ENCODE peak calls at places on chromosomes 11 and 22, in ten cellular contexts. L is left ventricle myocardium inferior, F is Caco-2, K is WERI-Rb-1, V is psoas muscle, T is heart left ventricle, Z is mucosa of descending colon, Q is right atrium auricular region, X is SK-N-SH, P is lower lobe of right lung. M is an unnamed sample. For H3K9me3 and H3K36me3, the result is how much of the 10 kb centered on the place peaks cover.

GRCh38 chr22:27105142-27106025 is 448.0 kb downstream of the MIAT start:
- DNase-seq in L (peak), X (no peak), K (no peak), V (peak), Z (peak), T (peak), Q (peak), F (no peak), P (no peak), M (no peak)

GRCh38 chr11:124642628-124643027 is 20.0 kb downstream of the TBRG1 start:
- DNase-seq in L (no peak), F (no peak), Z (no peak), K (no peak), X (no peak), T (no peak), Q (no peak), P (no peak), V (no peak), M (no peak)

GRCh38 chr11:10303558-10304363 is 1.1 kb upstream of the ADM start:
- DNase-seq in Z (peak), F (peak), Q (no peak), K (peak), P (peak), L (peak), T (no peak), X (peak), V (peak), M (peak)

GRCh38 chr11:3984896-3985295 is 109.7 kb upstream of the RRM1 start:
- DNase-seq in X (peak), Q (no peak), V (no peak), T (no peak), K (peak), L (no peak), P (no peak), F (peak), Z (no peak), M (no peak)

GRCh38 chr11:77142091-77142975 is 14.3 kb downstream of the MYO7A start:
- DNase-seq in K (no peak), F (no peak), P (peak), T (no peak), Q (no peak), X (peak), V (no peak), Z (no peak), L (no peak), M (no peak)

GRCh38 chr11:23288001-23288783 is 427.9 kb upstream of the CCDC179 start:
- DNase-seq in L (no peak), Q (no peak), Z (no peak), F (no peak), T (no peak), P (no peak), V (no peak), X (no peak), K (no peak), M (no peak)

GRCh38 chr22:49306632-49306975 is 521.1 kb downstream of the BRD1 start:
- DNase-seq in Q (peak), L (no peak), X (no peak), K (no peak), F (no peak), T (no peak), Z (no peak), P (no peak), V (no peak), M (no peak)

GRCh38 chr11:18192988-18193387 is 20.4 kb downstream of the MRGPRX4 start:
- DNase-seq in T (no peak), L (no peak), Q (no peak), F (peak), P (no peak), V (no peak), X (no peak), K (no peak), Z (no peak), M (no peak)

GRCh38 chr11:120750647-120751419 is 239.3 kb downstream of the GRIK4 start:
- DNase-seq in X (no peak), F (no peak), L (no peak), Z (no peak), V (no peak), Q (no peak), K (no peak), T (no peak), P (no peak), M (no peak)

GRCh38 chr11:74780277-74780870 is 31.7 kb downstream of the RNF169 start:
- DNase-seq in P (no peak), T (no peak), K (no peak), Q (no peak), X (no peak), L (no peak), V (no peak), F (no peak), Z (no peak), M (no peak)

GRCh38 chr11:116563028-116563712 is 209.6 kb downstream of the BUD13 start:
- DNase-seq in Z (peak), K (no peak), X (no peak), T (no peak), P (peak), V (no peak), F (peak), Q (no peak), L (no peak), M (no peak)

GRCh38 chr22:27993201-27993635 is 74.2 kb upstream of the PITPNB start:
- DNase-seq in K (no peak), V (no peak), L (no peak), P (peak), Q (no peak), T (peak), F (no peak), Z (no peak), X (no peak), M (no peak)

GRCh38 chr22:29314074-29314473 is 1.4 kb downstream of the RASL10A start:
- DNase-seq in X (no peak), V (no peak), Q (no peak), P (peak), Z (peak), T (no peak), K (peak), F (peak), L (no peak), M (no peak)

GRCh38 chr11:70557742-70558485 is 159.6 kb downstream of the CTTN start:
- DNase-seq in F (no peak), P (no peak), T (no peak), L (no peak), X (no peak), Z (no peak), K (no peak), Q (no peak), V (peak), M (no peak)

GRCh38 chr11:6323291-6323905 is 3.1 kb upstream of the CAVIN3 start:
- DNase-seq in P (no peak), F (peak), X (no peak), Q (no peak), K (no peak), V (no peak), T (no peak), L (no peak), Z (no peak), M (no peak)

GRCh38 chr11:26199341-26199740 is 132.6 kb upstream of the ANO3 start:
- DNase-seq in T (no peak), Q (no peak), V (no peak), X (no peak), P (no peak), Z (no peak), F (no peak), L (no peak), K (no peak), M (no peak)

GRCh38 chr11:57653162-57653561 is 3.5 kb upstream of the YPEL4 start:
- DNase-seq in Q (no peak), V (no peak), T (no peak), F (no peak), L (no peak), X (no peak), K (no peak), P (no peak), Z (no peak), M (no peak)
- H3K9me3 ChIP-seq in Q (under half), V (under half), T (under half), F (under half), L (under half), X (under half), K (under half), P (under half), Z (under half), M (under half)

GRCh38 chr11:59179121-59179520 is 7.2 kb downstream of the DTX4 start:
- DNase-seq in Z (no peak), L (no peak), T (no peak), F (no peak), X (no peak), V (no peak), P (no peak), K (no peak), Q (no peak), M (no peak)
- H3K36me3 ChIP-seq in Z (under half), L (under half), T (under half), F (under half), X (under half), V (under half), P (under half), K (under half), Q (under half), M (under half)

GRCh38 chr11:2778630-2779498 is 79.1 kb upstream of the KCNQ1OT1 start:
- DNase-seq in X (peak), Z (peak), L (peak), K (peak), V (peak), F (no peak), P (peak), Q (peak), T (peak), M (peak)
- TF ChIP-seq CTCF in X (no peak), Z (peak), L (peak), K (no peak), V (peak), F (no peak), P (peak), Q (peak), T (peak), M (peak)

DNA sequence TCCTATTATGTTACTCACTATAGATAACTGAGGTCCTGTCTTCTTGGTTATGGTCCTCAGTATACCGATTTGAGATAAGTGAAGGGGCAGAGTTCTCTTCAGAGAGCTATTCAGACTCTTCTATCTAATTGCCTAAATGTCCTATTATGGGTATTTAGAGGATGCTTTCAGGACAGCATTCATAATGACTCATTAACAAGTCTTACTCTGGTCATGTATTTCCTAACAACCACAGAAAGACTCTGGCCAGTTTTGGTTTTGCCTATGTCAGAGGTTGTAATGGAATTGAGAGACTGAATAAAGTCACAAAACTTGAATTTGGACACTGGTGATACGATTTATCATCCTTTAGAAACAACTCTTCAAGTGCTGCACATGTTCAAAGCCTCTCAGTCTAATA is 1233.0 kb downstream of the JRKL start:
- DNase-seq in X (no peak), K (no peak), Q (no peak), P (no peak), F (no peak), T (no peak), L (no peak), V (no peak), Z (no peak), M (no peak)
- H3K9me3 ChIP-seq in X (under half), K (under half), Q (under half), P (under half), F (under half), T (under half), L (under half), V (under half), Z (under half), M (under half)

GRCh38 chr11:134181707-134182106 is 42.1 kb downstream of the NCAPD3 start:
- DNase-seq in L (no peak), T (no peak), F (no peak), V (peak), X (no peak), Z (no peak), K (no peak), Q (no peak), P (no peak), M (no peak)
- H3K36me3 ChIP-seq in L (half or more), T (half or more), F (under half), V (under half), X (under half), Z (under half), K (half or more), Q (under half), P (half or more), M (half or more)

GRCh38 chr11:58957922-58958321 is 18.6 kb downstream of the GLYATL1 start:
- DNase-seq in K (no peak), Z (no peak), P (no peak), L (no peak), V (no peak), X (no peak), Q (no peak), T (no peak), F (no peak), M (no peak)

GRCh38 chr11:58958500-58958899 is 19.2 kb downstream of the GLYATL1 start:
- DNase-seq in P (no peak), K (peak), V (no peak), T (no peak), L (no peak), X (peak), F (peak), Z (peak), Q (no peak), M (no peak)

GRCh38 chr11:58968251-58968711 is 29.0 kb downstream of the GLYATL1 start:
- DNase-seq in K (no peak), Z (peak), X (no peak), T (no peak), Q (no peak), P (no peak), F (peak), L (peak), V (no peak), M (no peak)

GRCh38 chr11:58965246-58965985 is 26.1 kb downstream of the GLYATL1 start:
- DNase-seq in F (no peak), X (no peak), P (no peak), K (no peak), Z (no peak), T (no peak), L (no peak), Q (no peak), V (no peak), M (no peak)

GRCh38 chr11:58963551-58964075 is 24.3 kb downstream of the GLYATL1 start:
- DNase-seq in X (peak), L (no peak), K (peak), Z (no peak), F (no peak), Q (no peak), V (no peak), P (peak), T (no peak), M (no peak)
- TF ChIP-seq CTCF in X (peak), L (no peak), K (peak), Z (no peak), F (no peak), Q (no peak), V (no peak), P (no peak), T (no peak), M (no peak)

DNA sequence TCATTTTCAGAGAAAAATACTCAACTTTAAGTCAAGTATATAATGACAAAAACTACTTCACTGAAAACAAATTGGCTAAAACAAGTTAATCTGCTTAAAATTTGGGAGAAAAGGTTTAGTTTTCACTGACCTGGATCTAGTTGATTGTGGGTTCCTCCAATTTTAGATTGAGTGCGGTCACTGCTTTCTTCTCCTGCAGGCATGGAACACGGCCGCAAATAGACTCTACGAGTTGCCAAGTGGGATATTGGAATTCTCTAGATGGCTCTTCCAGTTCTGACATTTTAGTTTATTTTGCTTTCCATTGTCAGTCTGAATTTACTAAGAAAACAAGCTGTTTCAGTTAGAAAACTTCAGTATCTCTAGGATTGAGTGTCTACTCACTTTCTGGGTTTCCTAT is 12.3 kb downstream of the OR4C5 start:
- DNase-seq in T (no peak), K (no peak), F (no peak), Q (no peak), V (no peak), Z (no peak), L (no peak), X (no peak), P (no peak), M (no peak)
- H3K9me3 ChIP-seq in T (under half), K (under half), F (under half), Q (under half), V (under half), Z (under half), L (under half), X (under half), P (under half), M (under half)

DNA sequence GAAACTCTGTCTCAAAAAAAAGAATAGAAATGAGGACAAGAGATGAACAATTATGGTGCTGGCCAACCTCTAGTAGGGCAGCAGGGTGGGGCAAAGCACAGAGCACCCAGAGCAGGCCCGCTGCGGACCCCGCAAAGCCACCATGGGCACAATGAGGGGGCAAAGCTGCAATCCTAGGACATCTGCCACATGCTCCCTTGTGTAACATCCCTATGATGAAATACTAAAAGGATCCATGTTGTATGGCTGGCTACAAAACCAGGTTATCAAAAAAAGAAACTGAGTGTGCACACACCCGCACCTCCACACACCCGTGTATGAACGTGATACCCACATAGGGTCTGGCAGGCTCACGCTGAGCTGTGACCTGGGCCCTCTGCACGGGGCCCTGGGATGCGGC is 7.4 kb downstream of the ATP5MGL start:
- DNase-seq in Z (no peak), V (no peak), P (no peak), K (no peak), X (no peak), F (no peak), L (no peak), Q (no peak), T (no peak), M (no peak)
- H3K36me3 ChIP-seq in Z (under half), V (under half), P (half or more), K (half or more), X (under half), F (under half), L (half or more), Q (half or more), T (half or more), M (half or more)

M was measured in RWPE2.